ENCODE peak calls at places on chromosomes 12 and 14, in four cellular contexts. B is A549, V is right lobe of liver, L is HCT116. Z is an unnamed sample.

GRCh38 chr14:75413013-75413412 is 14.8 kb upstream of the JDP2 start:
- DNase-seq in B (no peak), V (no peak), L (no peak), Z (no peak)

GRCh38 chr12:40144023-40144422 is 38.1 kb upstream of the SLC2A13 start:
- DNase-seq in B (no peak), V (no peak), L (no peak), Z (peak; percentile 30)

GRCh38 chr12:84507914-84508313 is 404.7 kb downstream of the SLC6A15 start:
- DNase-seq in B (no peak), V (no peak), L (no peak), Z (no peak)

GRCh38 chr14:89032086-89032649 is 207.7 kb downstream of the TTC8 start:
- DNase-seq in B (no peak), V (no peak), L (no peak), Z (peak; percentile 11)

GRCh38 chr12:53995311-53996187 is 4.4 kb upstream of the HOXC9 start:
- DNase-seq in B (no peak), V (no peak), L (no peak), Z (peak; percentile 90)

GRCh38 chr12:98725481-98726247 is 80.6 kb downstream of the APAF1 start:
- DNase-seq in B (no peak), V (no peak), L (peak; percentile 21), Z (peak; percentile 74)

GRCh38 chr14:100980823-100981222 is 77.3 kb upstream of the RTL1 start:
- DNase-seq in B (no peak), V (no peak), L (no peak), Z (no peak)

GRCh38 chr12:16228067-16228466 is 49.4 kb downstream of the SLC15A5 start:
- DNase-seq in B (no peak), V (no peak), L (no peak), Z (no peak)

GRCh38 chr12:20601668-20602280 is 93.4 kb upstream of the SLCO1C1 start:
- DNase-seq in B (peak; percentile 18), V (no peak), L (peak; percentile 46), Z (peak; percentile 68)

GRCh38 chr14:61573748-61574513 is 121.4 kb upstream of the HIF1A start:
- DNase-seq in B (no peak), V (no peak), L (no peak), Z (no peak)

GRCh38 chr12:120742207-120742536 is 16.5 kb downstream of the ACADS start:
- DNase-seq in B (no peak), V (no peak), L (no peak), Z (no peak)

GRCh38 chr14:105881021-105881930 is 354.9 kb downstream of the TMEM121 start:
- DNase-seq in B (no peak), V (peak; percentile 37), L (no peak), Z (no peak)
- TF ChIP-seq POLR2A in B (no peak), V (no peak), L (no peak), Z (no peak)

DNA sequence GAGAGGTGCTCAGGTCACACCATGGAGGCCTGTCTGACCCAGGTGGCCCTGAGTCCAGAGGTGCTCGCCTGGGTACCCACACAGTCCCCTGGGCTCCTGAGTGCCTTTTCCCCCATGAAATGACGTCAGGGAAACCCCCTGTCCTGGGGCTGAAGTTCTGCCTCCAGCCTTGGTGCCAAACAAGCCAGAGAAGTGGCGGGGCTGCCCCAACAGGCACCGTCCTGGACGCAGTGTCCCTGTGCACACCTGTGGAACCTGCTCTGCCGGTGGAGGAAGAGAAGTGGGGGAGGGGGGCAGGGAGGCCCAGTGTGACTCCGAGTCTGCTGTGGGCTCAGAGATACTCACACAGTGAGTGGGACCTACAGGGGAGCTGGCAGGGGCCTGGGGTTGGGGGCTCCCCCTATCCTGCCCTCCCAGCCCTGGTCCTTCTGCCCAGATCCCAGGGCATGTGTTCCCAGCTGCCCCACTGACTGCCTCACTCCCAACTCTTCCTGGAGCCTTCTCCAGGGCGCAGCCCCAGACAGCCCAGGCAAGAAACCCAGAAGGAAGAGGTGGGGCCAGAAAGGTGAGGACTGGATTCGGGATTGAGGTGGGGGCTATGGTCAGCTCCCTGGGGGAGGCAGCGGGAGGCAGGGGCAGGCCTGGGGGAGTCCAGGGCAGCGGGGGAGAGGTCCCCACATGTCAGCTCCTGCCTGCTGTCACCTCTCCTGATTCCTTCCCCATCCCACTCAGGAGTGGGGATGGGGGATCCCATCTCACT is 24.8 kb downstream of the CCDC85C start:
- DNase-seq in B (no peak), V (no peak), L (no peak), Z (no peak)
- H3K4me3 ChIP-seq in B (no peak overlapping the region), V (no peak overlapping the region), L (peak overlapping the region; percentile 52), Z (no peak overlapping the region)

GRCh38 chr12:95858451-95859343 is at the start of gene SNRPF:
- DNase-seq in B (peak; percentile 100), V (peak; percentile 95), L (peak; percentile 94), Z (peak; percentile 99)
- TF ChIP-seq POLR2A in B (peak; percentile 74), V (peak; percentile 56), L (peak; percentile 52), Z (peak; percentile 84)

DNA sequence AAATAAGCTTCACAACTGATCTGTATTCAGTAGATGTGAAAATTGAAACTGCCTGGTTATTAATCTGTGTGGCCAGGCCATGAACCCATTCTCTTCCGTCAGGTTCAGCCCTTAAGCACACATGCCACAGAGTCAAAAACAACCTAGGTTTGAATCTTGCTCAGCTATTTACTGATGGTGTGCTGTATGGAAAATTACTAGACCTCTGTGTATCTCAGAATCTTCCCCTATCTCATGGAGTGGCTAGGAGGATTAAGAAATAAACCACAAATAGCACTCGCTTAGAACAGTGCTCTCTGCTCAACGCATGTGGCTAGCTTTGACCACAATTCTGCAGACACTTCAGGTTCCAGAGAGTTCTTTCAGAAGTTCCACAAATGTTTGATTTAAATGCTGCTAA is 240.7 kb upstream of the PLEKHG7 start:
- DNase-seq in B (no peak), V (no peak), L (no peak), Z (peak; percentile 93)
- H3K4me3 ChIP-seq in B (no peak overlapping the region), V (no peak overlapping the region), L (no peak overlapping the region), Z (no peak overlapping the region)

GRCh38 chr14:20332946-20333782 is at the start of gene CCNB1IP1:
- DNase-seq in B (peak; percentile 95), V (peak; percentile 69), L (peak; percentile 91), Z (peak; percentile 91)
- TF ChIP-seq POLR2A in B (peak; percentile 36), V (peak; percentile 57), L (peak; percentile 76), Z (peak; percentile 28)

GRCh38 chr12:87383705-87384104 is 645.5 kb downstream of the C12orf50 start:
- DNase-seq in B (no peak), V (no peak), L (no peak), Z (no peak)

GRCh38 chr12:87384226-87384625 is 645.0 kb downstream of the C12orf50 start:
- DNase-seq in B (no peak), V (no peak), L (no peak), Z (no peak)

GRCh38 chr12:87385322-87385721 is 643.9 kb downstream of the C12orf50 start:
- DNase-seq in B (no peak), V (no peak), L (no peak), Z (no peak)

GRCh38 chr12:87381747-87382146 is 647.5 kb downstream of the C12orf50 start:
- DNase-seq in B (no peak), V (no peak), L (no peak), Z (peak; percentile 27)

GRCh38 chr12:87382959-87383591 is 646.1 kb downstream of the C12orf50 start:
- DNase-seq in B (no peak), V (no peak), L (no peak), Z (peak; percentile 5)
- H3K4me3 ChIP-seq in B (no peak overlapping the region), V (no peak overlapping the region), L (no peak overlapping the region), Z (no peak overlapping the region)

GRCh38 chr12:71562681-71563595 is 100.7 kb downstream of the ZFC3H1 start:
- DNase-seq in B (no peak), V (no peak), L (no peak), Z (no peak)
- TF ChIP-seq POLR2A in B (no peak), V (no peak), L (no peak), Z (no peak)

DNA sequence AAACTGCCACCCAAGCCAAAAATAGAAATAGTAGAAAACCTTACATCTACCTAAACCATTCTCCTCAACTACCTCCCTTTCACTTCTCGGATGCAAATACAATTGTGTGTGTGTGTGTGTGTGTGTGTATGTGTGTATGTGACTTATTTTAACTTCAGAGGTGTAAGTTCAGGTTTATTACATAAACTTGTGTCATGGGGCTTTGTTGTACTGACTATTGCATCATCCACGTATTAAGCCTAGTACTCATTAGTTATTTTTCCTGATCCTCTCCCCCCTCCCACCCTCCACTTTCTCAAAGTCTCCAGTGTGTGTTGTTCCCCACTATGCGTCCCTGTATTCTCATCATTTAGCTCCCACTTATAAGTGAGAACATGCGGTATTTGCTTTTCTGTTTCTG is 592.5 kb upstream of the ATP2B1 start:
- DNase-seq in B (no peak), V (no peak), L (no peak), Z (no peak)
- H3K4me3 ChIP-seq in B (no peak overlapping the region), V (no peak overlapping the region), L (no peak overlapping the region), Z (no peak overlapping the region)

Z was measured in NB4.